ENCODE peak calls at places on chromosomes 7 and 10, in six cellular contexts. S is ovary, D is transverse colon, B is thyroid gland, A is Peyer's patch, T is gastrocnemius medialis. P is an unnamed sample. For H3K4me1, the result is how much of the 10 kb centered on the place peaks cover.

GRCh38 chr10:89207801-89208551 is 859 bp upstream of the CH25H start:
- DNase-seq in D (peak), T (no peak), B (peak), S (peak), A (peak), P (peak)

GRCh38 chr7:157990878-157991250 is 596.8 kb downstream of the PTPRN2 start:
- DNase-seq in D (no peak), A (no peak), B (no peak), S (no peak), T (no peak), P (no peak)

GRCh38 chr10:5645375-5645774 is 21.0 kb downstream of the ASB13 start:
- DNase-seq in A (peak), B (peak), S (no peak), T (peak), D (peak), P (no peak)

GRCh38 chr10:99975942-99976809 is 33.6 kb downstream of the DNMBP start:
- DNase-seq in A (no peak), B (no peak), T (no peak), D (no peak), S (no peak), P (peak)

GRCh38 chr10:52900564-52900963 is 128.0 kb upstream of the MBL2 start:
- DNase-seq in A (no peak), T (no peak), B (no peak), D (no peak), S (no peak), P (no peak)

GRCh38 chr7:51772131-51772530 is 455.5 kb upstream of the COBL start:
- DNase-seq in A (no peak), S (no peak), D (no peak), B (no peak), T (no peak), P (no peak)

GRCh38 chr10:9015005-9015404 is 960.5 kb downstream of the GATA3 start:
- DNase-seq in A (no peak), S (no peak), D (no peak), T (no peak), B (no peak), P (no peak)

GRCh38 chr10:74681917-74682627 is 144.3 kb upstream of the KAT6B start:
- DNase-seq in T (no peak), S (no peak), D (no peak), B (no peak), A (no peak), P (no peak)

GRCh38 chr7:42254217-42254616 is 17.2 kb upstream of the GLI3 start:
- DNase-seq in B (no peak), S (no peak), T (no peak), A (no peak), D (no peak), P (peak)

GRCh38 chr7:12256025-12256570 is 45.0 kb downstream of the TMEM106B start:
- DNase-seq in B (no peak), A (no peak), S (no peak), D (no peak), T (no peak), P (no peak)

GRCh38 chr7:103073989-103074518 is 542 bp downstream of the FBXL13 start:
- DNase-seq in D (peak), S (no peak), A (no peak), T (no peak), B (peak), P (peak)

GRCh38 chr7:151888079-151888673 is 11.3 kb upstream of the PRKAG2 start:
- DNase-seq in D (no peak), A (no peak), B (no peak), S (peak), T (no peak), P (peak)

GRCh38 chr10:123157210-123157609 is 3.0 kb downstream of the BUB3 start:
- DNase-seq in B (no peak), A (no peak), S (no peak), T (no peak), D (no peak), P (no peak)

GRCh38 chr10:130425881-130426435 is 289.8 kb downstream of the GLRX3 start:
- DNase-seq in A (no peak), B (no peak), T (no peak), D (no peak), S (no peak), P (no peak)

GRCh38 chr10:61332506-61332905 is 120.7 kb downstream of the TMEM26 start:
- DNase-seq in D (no peak), S (no peak), B (peak), A (no peak), T (no peak), P (no peak)

GRCh38 chr10:48414778-48415177 is 108.3 kb downstream of the MAPK8 start:
- DNase-seq in A (no peak), T (no peak), S (no peak), D (no peak), B (no peak), P (no peak)

GRCh38 chr10:14648936-14649335 is 125.8 kb downstream of the FAM107B start:
- DNase-seq in B (no peak), A (no peak), D (no peak), T (no peak), S (no peak), P (no peak)
- H3K4me1 ChIP-seq in B (under half), A (under half), D (under half), T (under half), S (under half), P (under half)

DNA sequence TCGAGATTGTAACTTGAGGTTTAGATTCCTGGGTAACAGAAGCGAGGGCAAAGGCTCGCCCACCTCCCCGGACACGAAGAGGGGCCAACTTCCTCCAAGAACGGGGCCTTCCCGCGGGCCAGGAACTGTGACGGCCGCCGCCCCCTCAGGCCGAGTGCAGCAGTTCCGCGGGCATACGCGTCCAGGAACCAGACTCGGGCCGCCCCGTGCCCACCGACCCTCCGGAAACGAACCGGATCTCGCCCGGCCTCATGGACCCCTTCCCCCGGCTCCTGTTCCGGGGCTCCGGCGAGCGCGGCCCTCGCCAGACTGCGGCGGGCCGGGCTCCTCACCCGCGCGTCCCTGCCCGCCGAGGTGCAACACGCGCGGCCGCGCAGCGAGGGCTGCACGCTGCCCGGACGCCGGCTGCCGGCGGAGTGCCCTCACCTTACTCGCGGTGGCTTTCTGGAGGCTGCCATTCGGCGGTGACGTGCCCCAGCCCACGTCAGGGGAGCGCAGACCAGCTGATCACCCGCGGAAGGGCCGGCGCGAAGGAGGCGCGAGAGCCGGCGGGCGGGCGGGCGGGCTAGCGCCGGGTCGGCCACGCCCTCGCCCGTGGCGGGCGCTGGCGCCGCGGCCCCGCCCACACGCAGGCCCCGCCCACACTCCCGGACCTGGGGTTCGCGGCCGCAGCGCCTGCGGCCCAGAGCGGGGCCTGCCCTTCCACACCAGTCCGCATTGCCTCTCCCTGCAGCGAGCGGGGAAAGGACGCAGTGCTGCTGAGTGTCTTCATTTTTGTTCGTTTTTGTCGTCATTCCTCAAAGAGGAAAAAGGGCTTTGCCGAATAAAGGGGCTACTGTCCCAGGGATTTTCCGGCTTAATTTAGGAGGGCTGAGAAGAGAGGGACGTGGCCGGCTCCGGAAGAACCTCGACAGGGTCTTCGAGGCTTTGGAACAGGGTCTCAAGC is at the start of gene XPNPEP1:
- DNase-seq in S (peak), A (peak), B (peak), T (peak), D (peak), P (peak)
- TF ChIP-seq POLR2A in S (peak), A (peak), B (peak), T (peak), D (peak), P (peak)

DNA sequence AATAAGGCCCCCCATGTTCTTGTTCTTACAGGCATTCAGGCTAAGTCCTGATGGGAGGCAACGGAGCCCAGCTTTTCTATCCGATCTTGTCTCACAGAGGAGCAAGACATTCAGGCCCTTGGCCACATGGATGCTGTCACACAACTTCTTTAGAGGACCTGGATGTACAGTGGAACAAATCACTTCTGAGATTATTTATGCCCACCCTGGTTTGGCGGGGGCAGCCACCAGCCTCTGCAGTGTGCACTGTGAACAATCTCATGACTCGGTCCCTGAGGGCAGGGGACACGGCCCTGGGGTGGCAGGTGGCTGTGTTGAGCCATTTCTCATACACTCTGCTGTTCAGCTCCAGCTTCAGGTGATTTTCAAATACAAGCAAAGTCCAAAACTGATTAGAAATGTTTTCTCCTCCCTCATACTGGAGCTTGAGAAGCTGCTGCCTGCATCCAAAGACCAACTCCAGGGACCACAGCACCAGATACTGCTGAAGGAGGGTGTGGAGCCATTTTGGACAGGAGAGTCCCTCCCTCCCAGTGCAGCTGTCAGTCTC is 441.3 kb downstream of the GRID1 start:
- DNase-seq in A (no peak), S (no peak), D (no peak), B (no peak), T (no peak), P (no peak)
- TF ChIP-seq CTCF in A (no peak), S (no peak), D (no peak), B (no peak), T (no peak), P (no peak)

DNA sequence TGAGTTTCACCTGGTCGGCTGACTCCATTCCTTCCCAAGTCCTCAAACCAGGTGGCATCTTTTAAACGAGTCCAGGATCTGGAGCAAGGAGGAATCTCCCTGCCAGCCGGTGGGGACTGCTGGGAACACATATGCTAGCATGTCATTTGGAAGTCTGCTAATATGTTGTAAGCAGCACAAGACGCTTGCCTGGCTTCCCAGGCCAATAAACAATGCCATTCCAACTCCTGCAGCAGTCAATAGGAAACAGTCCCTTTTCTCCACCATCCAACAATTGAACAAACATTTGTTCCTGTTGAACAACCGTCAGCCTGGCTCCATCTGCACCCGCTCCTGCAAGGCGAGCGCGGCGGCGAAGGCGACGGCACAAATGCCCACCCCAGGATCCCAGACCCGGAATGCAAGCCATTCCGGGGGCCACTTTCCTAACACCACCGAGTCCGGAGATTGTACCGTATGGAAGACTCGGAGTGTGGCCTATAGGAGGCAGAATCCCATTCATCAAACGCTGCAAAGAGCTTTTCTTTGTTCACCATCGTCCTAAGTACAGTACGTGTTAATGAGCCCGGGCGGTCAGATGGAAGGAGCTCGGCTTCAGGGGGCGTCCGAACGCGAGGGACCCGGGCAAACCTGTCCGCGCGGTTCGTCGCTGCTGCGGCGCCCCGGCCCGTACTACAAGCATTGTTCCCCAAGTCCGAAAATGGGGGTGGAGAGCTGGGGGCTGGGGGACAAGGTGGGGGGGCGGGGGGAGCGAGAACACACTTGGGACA is 1.6 kb downstream of the FAM53B start:
- DNase-seq in A (no peak), T (peak), D (no peak), S (no peak), B (no peak), P (peak)
- H3K4me1 ChIP-seq in A (half or more), T (half or more), D (half or more), S (under half), B (half or more), P (under half)

DNA sequence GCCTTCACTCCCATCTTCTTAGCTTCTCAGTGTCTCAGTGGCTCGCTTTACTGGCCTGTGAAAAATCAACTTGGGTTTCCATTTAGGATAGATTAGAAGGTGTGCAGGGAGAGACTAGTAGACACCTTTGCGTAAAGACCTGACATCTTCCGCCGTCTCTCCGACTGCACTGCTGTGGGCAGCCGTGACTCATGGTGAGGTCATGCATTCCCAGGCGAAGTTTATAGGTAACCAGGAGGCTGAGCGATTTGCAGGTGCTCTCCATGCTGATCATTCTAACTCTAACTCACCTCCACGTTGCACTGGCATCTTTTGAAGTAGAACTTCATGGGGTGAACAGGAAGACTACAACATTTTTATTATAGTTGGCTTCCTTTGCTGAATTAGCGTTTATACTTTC is 68.0 kb upstream of the ZNF438 start:
- DNase-seq in T (no peak), S (no peak), A (no peak), B (no peak), D (peak), P (no peak)
- TF ChIP-seq POLR2A in T (no peak), S (no peak), A (no peak), B (no peak), D (no peak), P (no peak)

GRCh38 chr10:31932838-31933237 is 4.2 kb upstream of the ARHGAP12 start:
- DNase-seq in A (no peak), S (no peak), B (no peak), D (no peak), T (no peak), P (no peak)
- TF ChIP-seq CTCF in A (no peak), S (no peak), B (no peak), D (no peak), T (no peak), P (no peak)

GRCh38 chr10:77405771-77406241 is 231.8 kb downstream of the KCNMA1 start:
- DNase-seq in B (peak), D (peak), A (no peak), T (peak), S (peak), P (peak)

GRCh38 chr10:77408259-77408658 is 229.3 kb downstream of the KCNMA1 start:
- DNase-seq in S (no peak), B (no peak), T (no peak), D (no peak), A (no peak), P (no peak)

GRCh38 chr10:77409697-77410471 is 227.7 kb downstream of the KCNMA1 start:
- DNase-seq in A (no peak), D (peak), B (peak), S (no peak), T (no peak), P (no peak)

GRCh38 chr10:77404801-77405200 is 232.8 kb downstream of the KCNMA1 start:
- DNase-seq in D (no peak), S (no peak), A (no peak), B (no peak), T (no peak), P (no peak)

DNA sequence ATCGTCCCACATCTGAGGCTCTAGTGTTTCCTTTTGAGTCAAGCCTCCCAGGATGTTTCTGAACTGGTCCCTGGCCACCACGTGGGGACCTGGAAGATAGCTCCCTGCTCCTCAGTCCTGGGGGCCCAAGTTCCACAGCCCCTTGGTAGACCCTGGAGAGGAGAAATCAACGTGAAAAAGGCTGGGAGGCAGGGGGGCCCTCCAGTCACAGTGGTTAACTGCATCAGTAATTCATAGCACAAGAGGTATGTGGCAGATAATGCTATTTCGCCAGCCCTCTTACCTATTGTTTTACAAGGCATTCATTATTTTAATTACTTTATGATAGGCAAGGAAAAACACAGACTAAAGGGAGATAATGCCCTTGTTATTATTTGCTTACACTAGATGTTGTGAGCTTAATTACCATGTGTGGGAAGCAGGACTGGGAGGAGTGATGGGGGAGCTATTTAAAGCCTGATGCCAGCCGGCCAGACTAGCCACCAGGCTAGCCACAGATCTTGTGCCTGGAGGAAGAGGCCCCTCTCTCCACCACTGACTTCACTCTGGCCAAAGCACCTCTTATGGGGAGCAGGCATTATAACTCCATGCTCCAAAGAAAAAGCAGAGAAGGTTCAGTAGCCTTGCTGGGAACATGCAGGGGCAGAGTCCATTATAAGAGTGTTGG is 230.7 kb downstream of the KCNMA1 start:
- DNase-seq in D (no peak), A (no peak), T (no peak), B (no peak), S (no peak), P (no peak)
- H3K4me1 ChIP-seq in D (under half), A (under half), T (half or more), B (under half), S (under half), P (under half)

P was measured in uterus.